ENCODE peak calls at places on chromosomes 13 and 19, in four cellular contexts. I is HCEC 1CT, F is A549, W is testis. X is an unnamed sample.

GRCh38 chr13:78247362-78247761 is 328.7 kb upstream of the EDNRB start:
- DNase-seq in I (peak; percentile 3), F (no peak), W (no peak), X (no peak)

GRCh38 chr13:36673838-36674326 is at the start of gene SERTM1:
- DNase-seq in F (peak; percentile 0), W (peak; percentile 33), I (no peak), X (peak; percentile 14)

GRCh38 chr19:2659856-2660432 is 42.5 kb downstream of the GNG7 start:
- DNase-seq in W (no peak), F (no peak), I (no peak), X (no peak)

GRCh38 chr13:26785845-26786630 is 25.5 kb upstream of the GPR12 start:
- DNase-seq in F (no peak), W (no peak), I (no peak), X (no peak)

GRCh38 chr13:113359556-113359955 is 4.4 kb downstream of the GRTP1 start:
- DNase-seq in F (no peak), I (no peak), W (peak; percentile 52), X (no peak)

GRCh38 chr13:33730147-33730546 is 87.8 kb upstream of the RFC3 start:
- DNase-seq in I (no peak), W (no peak), F (no peak), X (no peak)

GRCh38 chr13:113539822-113540221 is 44.7 kb upstream of the TFDP1 start:
- DNase-seq in F (no peak), W (no peak), I (no peak), X (no peak)

GRCh38 chr19:35718345-35719041 is 690 bp downstream of the KMT2B start:
- DNase-seq in F (peak; percentile 40), W (peak; percentile 45), I (no peak), X (peak; percentile 56)

GRCh38 chr19:45424191-45425058 is 708 bp upstream of the ERCC1 start:
- DNase-seq in W (peak; percentile 53), I (peak; percentile 99), F (peak; percentile 95), X (peak; percentile 84)

GRCh38 chr13:99993660-99994455 is 12.3 kb downstream of the ZIC2 start:
- DNase-seq in F (no peak), I (no peak), W (no peak), X (no peak)